ENCODE peak calls at places on chromosomes 12 and 14, in eight cellular contexts. One of them, this sample, is unnamed.

GRCh38 chr12:29569392-29569791 is 71.9 kb upstream of the OVCH1 start:
- DNase-seq in stimulated activated CD4-positive, alpha-beta T cell treated with anti-CD3 and anti-CD28 coated beads, Interleukin-1b, Interleukin-23, amount 100 ng/mL, for 1 hour: no peak
- DNase-seq in naive B cell: no peak
- DNase-seq in tibial artery: no peak
- DNase-seq in activated T-cell treated with anti-CD3 and anti-CD28 coated beads for 1 hour: no peak
- DNase-seq in Kasumi-1: no peak
- DNase-seq in CD4-positive, CD25-positive, alpha-beta regulatory T cell: no peak
- DNase-seq in T-helper 17 cell: no peak
- DNase-seq in this sample: no peak

GRCh38 chr12:79424109-79424721 is 266.5 kb downstream of the PAWR start:
- DNase-seq in stimulated activated CD4-positive, alpha-beta T cell treated with anti-CD3 and anti-CD28 coated beads, Interleukin-1b, Interleukin-23, amount 100 ng/mL, for 1 hour: no peak
- DNase-seq in naive B cell: no peak
- DNase-seq in tibial artery: no peak
- DNase-seq in activated T-cell treated with anti-CD3 and anti-CD28 coated beads for 1 hour: no peak
- DNase-seq in Kasumi-1: no peak
- DNase-seq in CD4-positive, CD25-positive, alpha-beta regulatory T cell: no peak
- DNase-seq in T-helper 17 cell: no peak
- DNase-seq in this sample: peak; percentile 91

GRCh38 chr12:52277486-52278245 is 3.2 kb downstream of the KRT86 start:
- DNase-seq in stimulated activated CD4-positive, alpha-beta T cell treated with anti-CD3 and anti-CD28 coated beads, Interleukin-1b, Interleukin-23, amount 100 ng/mL, for 1 hour: no peak
- DNase-seq in naive B cell: no peak
- DNase-seq in tibial artery: no peak
- DNase-seq in activated T-cell treated with anti-CD3 and anti-CD28 coated beads for 1 hour: no peak
- DNase-seq in Kasumi-1: no peak
- DNase-seq in CD4-positive, CD25-positive, alpha-beta regulatory T cell: no peak
- DNase-seq in T-helper 17 cell: no peak
- DNase-seq in this sample: no peak

GRCh38 chr12:117294206-117294605 is 67.2 kb downstream of the NOS1 start:
- DNase-seq in stimulated activated CD4-positive, alpha-beta T cell treated with anti-CD3 and anti-CD28 coated beads, Interleukin-1b, Interleukin-23, amount 100 ng/mL, for 1 hour: no peak
- DNase-seq in naive B cell: no peak
- DNase-seq in tibial artery: no peak
- DNase-seq in activated T-cell treated with anti-CD3 and anti-CD28 coated beads for 1 hour: no peak
- DNase-seq in Kasumi-1: no peak
- DNase-seq in CD4-positive, CD25-positive, alpha-beta regulatory T cell: no peak
- DNase-seq in T-helper 17 cell: no peak
- DNase-seq in this sample: no peak

GRCh38 chr14:23052182-23052623 is 5.1 kb downstream of the CDH24 start:
- DNase-seq in stimulated activated CD4-positive, alpha-beta T cell treated with anti-CD3 and anti-CD28 coated beads, Interleukin-1b, Interleukin-23, amount 100 ng/mL, for 1 hour: no peak
- DNase-seq in naive B cell: no peak
- DNase-seq in tibial artery: no peak
- DNase-seq in activated T-cell treated with anti-CD3 and anti-CD28 coated beads for 1 hour: no peak
- DNase-seq in Kasumi-1: no peak
- DNase-seq in CD4-positive, CD25-positive, alpha-beta regulatory T cell: no peak
- DNase-seq in T-helper 17 cell: no peak
- DNase-seq in this sample: peak; percentile 65

GRCh38 chr12:88411689-88412088 is 168.6 kb downstream of the KITLG start:
- DNase-seq in stimulated activated CD4-positive, alpha-beta T cell treated with anti-CD3 and anti-CD28 coated beads, Interleukin-1b, Interleukin-23, amount 100 ng/mL, for 1 hour: no peak
- DNase-seq in naive B cell: no peak
- DNase-seq in tibial artery: no peak
- DNase-seq in activated T-cell treated with anti-CD3 and anti-CD28 coated beads for 1 hour: no peak
- DNase-seq in Kasumi-1: no peak
- DNase-seq in CD4-positive, CD25-positive, alpha-beta regulatory T cell: no peak
- DNase-seq in T-helper 17 cell: no peak
- DNase-seq in this sample: no peak

GRCh38 chr14:50087350-50088116 is 28.8 kb downstream of the VCPKMT start:
- DNase-seq in stimulated activated CD4-positive, alpha-beta T cell treated with anti-CD3 and anti-CD28 coated beads, Interleukin-1b, Interleukin-23, amount 100 ng/mL, for 1 hour: no peak
- DNase-seq in naive B cell: peak; percentile 67
- DNase-seq in tibial artery: no peak
- DNase-seq in activated T-cell treated with anti-CD3 and anti-CD28 coated beads for 1 hour: no peak
- DNase-seq in Kasumi-1: no peak
- DNase-seq in CD4-positive, CD25-positive, alpha-beta regulatory T cell: peak; percentile 68
- DNase-seq in T-helper 17 cell: no peak
- DNase-seq in this sample: no peak

GRCh38 chr12:96015672-96016071 is 19.5 kb upstream of the HAL start:
- DNase-seq in stimulated activated CD4-positive, alpha-beta T cell treated with anti-CD3 and anti-CD28 coated beads, Interleukin-1b, Interleukin-23, amount 100 ng/mL, for 1 hour: no peak
- DNase-seq in naive B cell: no peak
- DNase-seq in tibial artery: no peak
- DNase-seq in activated T-cell treated with anti-CD3 and anti-CD28 coated beads for 1 hour: no peak
- DNase-seq in Kasumi-1: peak; percentile 18
- DNase-seq in CD4-positive, CD25-positive, alpha-beta regulatory T cell: no peak
- DNase-seq in T-helper 17 cell: no peak
- DNase-seq in this sample: no peak

GRCh38 chr14:71397371-71397770 is 490.1 kb downstream of the PCNX1 start:
- DNase-seq in stimulated activated CD4-positive, alpha-beta T cell treated with anti-CD3 and anti-CD28 coated beads, Interleukin-1b, Interleukin-23, amount 100 ng/mL, for 1 hour: no peak
- DNase-seq in naive B cell: no peak
- DNase-seq in tibial artery: no peak
- DNase-seq in activated T-cell treated with anti-CD3 and anti-CD28 coated beads for 1 hour: no peak
- DNase-seq in Kasumi-1: no peak
- DNase-seq in CD4-positive, CD25-positive, alpha-beta regulatory T cell: no peak
- DNase-seq in T-helper 17 cell: no peak
- DNase-seq in this sample: no peak

GRCh38 chr12:125128806-125129571 is 63.8 kb downstream of the AACS start:
- DNase-seq in stimulated activated CD4-positive, alpha-beta T cell treated with anti-CD3 and anti-CD28 coated beads, Interleukin-1b, Interleukin-23, amount 100 ng/mL, for 1 hour: no peak
- DNase-seq in naive B cell: no peak
- DNase-seq in tibial artery: no peak
- DNase-seq in activated T-cell treated with anti-CD3 and anti-CD28 coated beads for 1 hour: no peak
- DNase-seq in Kasumi-1: no peak
- DNase-seq in CD4-positive, CD25-positive, alpha-beta regulatory T cell: no peak
- DNase-seq in T-helper 17 cell: no peak
- DNase-seq in this sample: no peak

GRCh38 chr12:52493172-52493571 is at the start of gene KRT6A:
- DNase-seq in stimulated activated CD4-positive, alpha-beta T cell treated with anti-CD3 and anti-CD28 coated beads, Interleukin-1b, Interleukin-23, amount 100 ng/mL, for 1 hour: no peak
- DNase-seq in naive B cell: no peak
- DNase-seq in tibial artery: no peak
- DNase-seq in activated T-cell treated with anti-CD3 and anti-CD28 coated beads for 1 hour: no peak
- DNase-seq in Kasumi-1: no peak
- DNase-seq in CD4-positive, CD25-positive, alpha-beta regulatory T cell: no peak
- DNase-seq in T-helper 17 cell: no peak
- DNase-seq in this sample: no peak

GRCh38 chr12:30928356-30929264 is 2.1 kb downstream of the TSPAN11 start:
- DNase-seq in stimulated activated CD4-positive, alpha-beta T cell treated with anti-CD3 and anti-CD28 coated beads, Interleukin-1b, Interleukin-23, amount 100 ng/mL, for 1 hour: no peak
- DNase-seq in naive B cell: no peak
- DNase-seq in tibial artery: peak; percentile 19
- DNase-seq in activated T-cell treated with anti-CD3 and anti-CD28 coated beads for 1 hour: no peak
- DNase-seq in Kasumi-1: no peak
- DNase-seq in CD4-positive, CD25-positive, alpha-beta regulatory T cell: no peak
- DNase-seq in T-helper 17 cell: no peak
- DNase-seq in this sample: no peak

GRCh38 chr12:70245458-70245857 is 2.2 kb downstream of the CNOT2 start:
- DNase-seq in stimulated activated CD4-positive, alpha-beta T cell treated with anti-CD3 and anti-CD28 coated beads, Interleukin-1b, Interleukin-23, amount 100 ng/mL, for 1 hour: no peak
- DNase-seq in naive B cell: no peak
- DNase-seq in tibial artery: no peak
- DNase-seq in activated T-cell treated with anti-CD3 and anti-CD28 coated beads for 1 hour: no peak
- DNase-seq in Kasumi-1: no peak
- DNase-seq in CD4-positive, CD25-positive, alpha-beta regulatory T cell: no peak
- DNase-seq in T-helper 17 cell: no peak
- DNase-seq in this sample: no peak

GRCh38 chr14:77031680-77032482 is 3.4 kb upstream of the IRF2BPL start:
- DNase-seq in stimulated activated CD4-positive, alpha-beta T cell treated with anti-CD3 and anti-CD28 coated beads, Interleukin-1b, Interleukin-23, amount 100 ng/mL, for 1 hour: no peak
- DNase-seq in naive B cell: no peak
- DNase-seq in tibial artery: peak; percentile 76
- DNase-seq in activated T-cell treated with anti-CD3 and anti-CD28 coated beads for 1 hour: no peak
- DNase-seq in Kasumi-1: no peak
- DNase-seq in CD4-positive, CD25-positive, alpha-beta regulatory T cell: no peak
- DNase-seq in T-helper 17 cell: no peak
- DNase-seq in this sample: no peak

GRCh38 chr12:39364196-39364595 is 78.7 kb downstream of the KIF21A start:
- DNase-seq in stimulated activated CD4-positive, alpha-beta T cell treated with anti-CD3 and anti-CD28 coated beads, Interleukin-1b, Interleukin-23, amount 100 ng/mL, for 1 hour: no peak
- DNase-seq in naive B cell: no peak
- DNase-seq in tibial artery: no peak
- DNase-seq in activated T-cell treated with anti-CD3 and anti-CD28 coated beads for 1 hour: no peak
- DNase-seq in Kasumi-1: no peak
- DNase-seq in CD4-positive, CD25-positive, alpha-beta regulatory T cell: no peak
- DNase-seq in T-helper 17 cell: no peak
- DNase-seq in this sample: no peak

GRCh38 chr12:122866379-122866778 is 29.5 kb downstream of the VPS37B start:
- DNase-seq in stimulated activated CD4-positive, alpha-beta T cell treated with anti-CD3 and anti-CD28 coated beads, Interleukin-1b, Interleukin-23, amount 100 ng/mL, for 1 hour: no peak
- DNase-seq in naive B cell: no peak
- DNase-seq in tibial artery: no peak
- DNase-seq in activated T-cell treated with anti-CD3 and anti-CD28 coated beads for 1 hour: no peak
- DNase-seq in Kasumi-1: no peak
- DNase-seq in CD4-positive, CD25-positive, alpha-beta regulatory T cell: no peak
- DNase-seq in T-helper 17 cell: no peak
- DNase-seq in this sample: peak; percentile 74

GRCh38 chr12:123489580-123489979 is 31.6 kb downstream of the SNRNP35 start:
- DNase-seq in stimulated activated CD4-positive, alpha-beta T cell treated with anti-CD3 and anti-CD28 coated beads, Interleukin-1b, Interleukin-23, amount 100 ng/mL, for 1 hour: no peak
- DNase-seq in naive B cell: no peak
- DNase-seq in tibial artery: no peak
- DNase-seq in activated T-cell treated with anti-CD3 and anti-CD28 coated beads for 1 hour: no peak
- DNase-seq in Kasumi-1: no peak
- DNase-seq in CD4-positive, CD25-positive, alpha-beta regulatory T cell: no peak
- DNase-seq in T-helper 17 cell: no peak
- DNase-seq in this sample: no peak

GRCh38 chr12:43444940-43445564 is 107.0 kb downstream of the ADAMTS20 start:
- DNase-seq in stimulated activated CD4-positive, alpha-beta T cell treated with anti-CD3 and anti-CD28 coated beads, Interleukin-1b, Interleukin-23, amount 100 ng/mL, for 1 hour: no peak
- DNase-seq in naive B cell: peak; percentile 18
- DNase-seq in tibial artery: peak; percentile 28
- DNase-seq in activated T-cell treated with anti-CD3 and anti-CD28 coated beads for 1 hour: peak; percentile 27
- DNase-seq in Kasumi-1: peak; percentile 61
- DNase-seq in CD4-positive, CD25-positive, alpha-beta regulatory T cell: peak; percentile 65
- DNase-seq in T-helper 17 cell: no peak
- DNase-seq in this sample: peak; percentile 39

GRCh38 chr12:44875954-44876553 is at the start of gene NELL2:
- DNase-seq in stimulated activated CD4-positive, alpha-beta T cell treated with anti-CD3 and anti-CD28 coated beads, Interleukin-1b, Interleukin-23, amount 100 ng/mL, for 1 hour: peak; percentile 22
- DNase-seq in naive B cell: no peak
- DNase-seq in tibial artery: no peak
- DNase-seq in activated T-cell treated with anti-CD3 and anti-CD28 coated beads for 1 hour: peak; percentile 55
- DNase-seq in Kasumi-1: no peak
- DNase-seq in CD4-positive, CD25-positive, alpha-beta regulatory T cell: peak; percentile 32
- DNase-seq in T-helper 17 cell: peak; percentile 49
- DNase-seq in this sample: no peak

GRCh38 chr14:95918466-95918865 is 41.8 kb downstream of the TUNAR start:
- DNase-seq in stimulated activated CD4-positive, alpha-beta T cell treated with anti-CD3 and anti-CD28 coated beads, Interleukin-1b, Interleukin-23, amount 100 ng/mL, for 1 hour: no peak
- DNase-seq in naive B cell: no peak
- DNase-seq in tibial artery: no peak
- DNase-seq in activated T-cell treated with anti-CD3 and anti-CD28 coated beads for 1 hour: no peak
- DNase-seq in Kasumi-1: no peak
- DNase-seq in CD4-positive, CD25-positive, alpha-beta regulatory T cell: no peak
- DNase-seq in T-helper 17 cell: no peak
- DNase-seq in this sample: no peak

GRCh38 chr14:33669111-33669510 is 281.8 kb downstream of the EGLN3 start:
- DNase-seq in stimulated activated CD4-positive, alpha-beta T cell treated with anti-CD3 and anti-CD28 coated beads, Interleukin-1b, Interleukin-23, amount 100 ng/mL, for 1 hour: no peak
- DNase-seq in naive B cell: no peak
- DNase-seq in tibial artery: no peak
- DNase-seq in activated T-cell treated with anti-CD3 and anti-CD28 coated beads for 1 hour: no peak
- DNase-seq in Kasumi-1: no peak
- DNase-seq in CD4-positive, CD25-positive, alpha-beta regulatory T cell: no peak
- DNase-seq in T-helper 17 cell: no peak
- DNase-seq in this sample: no peak

GRCh38 chr12:63064080-63064479 is 86.9 kb downstream of the AVPR1A start:
- DNase-seq in stimulated activated CD4-positive, alpha-beta T cell treated with anti-CD3 and anti-CD28 coated beads, Interleukin-1b, Interleukin-23, amount 100 ng/mL, for 1 hour: no peak
- DNase-seq in naive B cell: no peak
- DNase-seq in tibial artery: no peak
- DNase-seq in activated T-cell treated with anti-CD3 and anti-CD28 coated beads for 1 hour: no peak
- DNase-seq in Kasumi-1: peak; percentile 57
- DNase-seq in CD4-positive, CD25-positive, alpha-beta regulatory T cell: no peak
- DNase-seq in T-helper 17 cell: no peak
- DNase-seq in this sample: no peak

GRCh38 chr12:54378791-54379400 is 5.6 kb downstream of the ZNF385A start:
- DNase-seq in stimulated activated CD4-positive, alpha-beta T cell treated with anti-CD3 and anti-CD28 coated beads, Interleukin-1b, Interleukin-23, amount 100 ng/mL, for 1 hour: no peak
- DNase-seq in naive B cell: no peak
- DNase-seq in tibial artery: no peak
- DNase-seq in activated T-cell treated with anti-CD3 and anti-CD28 coated beads for 1 hour: no peak
- DNase-seq in Kasumi-1: no peak
- DNase-seq in CD4-positive, CD25-positive, alpha-beta regulatory T cell: no peak
- DNase-seq in T-helper 17 cell: no peak
- DNase-seq in this sample: peak; percentile 29

GRCh38 chr14:61269321-61270083 is 11.6 kb downstream of the TMEM30B start:
- DNase-seq in stimulated activated CD4-positive, alpha-beta T cell treated with anti-CD3 and anti-CD28 coated beads, Interleukin-1b, Interleukin-23, amount 100 ng/mL, for 1 hour: peak; percentile 45
- DNase-seq in naive B cell: peak; percentile 47
- DNase-seq in tibial artery: peak; percentile 81
- DNase-seq in activated T-cell treated with anti-CD3 and anti-CD28 coated beads for 1 hour: peak; percentile 67
- DNase-seq in Kasumi-1: peak; percentile 82
- DNase-seq in CD4-positive, CD25-positive, alpha-beta regulatory T cell: peak; percentile 85
- DNase-seq in T-helper 17 cell: peak; percentile 36
- DNase-seq in this sample: peak; percentile 75

GRCh38 chr14:44339256-44339655 is 167.8 kb downstream of the FSCB start:
- DNase-seq in stimulated activated CD4-positive, alpha-beta T cell treated with anti-CD3 and anti-CD28 coated beads, Interleukin-1b, Interleukin-23, amount 100 ng/mL, for 1 hour: no peak
- DNase-seq in naive B cell: no peak
- DNase-seq in tibial artery: no peak
- DNase-seq in activated T-cell treated with anti-CD3 and anti-CD28 coated beads for 1 hour: no peak
- DNase-seq in Kasumi-1: no peak
- DNase-seq in CD4-positive, CD25-positive, alpha-beta regulatory T cell: no peak
- DNase-seq in T-helper 17 cell: no peak
- DNase-seq in this sample: no peak

GRCh38 chr12:116533343-116534248 is 25.6 kb upstream of the MAP1LC3B2 start:
- DNase-seq in stimulated activated CD4-positive, alpha-beta T cell treated with anti-CD3 and anti-CD28 coated beads, Interleukin-1b, Interleukin-23, amount 100 ng/mL, for 1 hour: peak; percentile 41
- DNase-seq in naive B cell: peak; percentile 67
- DNase-seq in tibial artery: peak; percentile 63
- DNase-seq in activated T-cell treated with anti-CD3 and anti-CD28 coated beads for 1 hour: peak; percentile 75
- DNase-seq in Kasumi-1: peak; percentile 73
- DNase-seq in CD4-positive, CD25-positive, alpha-beta regulatory T cell: peak; percentile 63
- DNase-seq in T-helper 17 cell: peak; percentile 66
- DNase-seq in this sample: no peak

GRCh38 chr12:131218291-131219172 is 264.8 kb downstream of the ADGRD1 start:
- DNase-seq in stimulated activated CD4-positive, alpha-beta T cell treated with anti-CD3 and anti-CD28 coated beads, Interleukin-1b, Interleukin-23, amount 100 ng/mL, for 1 hour: no peak
- DNase-seq in naive B cell: peak; percentile 11
- DNase-seq in tibial artery: no peak
- DNase-seq in activated T-cell treated with anti-CD3 and anti-CD28 coated beads for 1 hour: no peak
- DNase-seq in Kasumi-1: peak; percentile 53
- DNase-seq in CD4-positive, CD25-positive, alpha-beta regulatory T cell: no peak
- DNase-seq in T-helper 17 cell: no peak
- DNase-seq in this sample: no peak

GRCh38 chr12:115920395-115921183 is 356.9 kb downstream of the MED13L start:
- DNase-seq in stimulated activated CD4-positive, alpha-beta T cell treated with anti-CD3 and anti-CD28 coated beads, Interleukin-1b, Interleukin-23, amount 100 ng/mL, for 1 hour: no peak
- DNase-seq in naive B cell: no peak
- DNase-seq in tibial artery: no peak
- DNase-seq in activated T-cell treated with anti-CD3 and anti-CD28 coated beads for 1 hour: no peak
- DNase-seq in Kasumi-1: no peak
- DNase-seq in CD4-positive, CD25-positive, alpha-beta regulatory T cell: no peak
- DNase-seq in T-helper 17 cell: no peak
- DNase-seq in this sample: no peak

GRCh38 chr12:3097186-3097804 is 20.1 kb downstream of the TSPAN9 start:
- DNase-seq in stimulated activated CD4-positive, alpha-beta T cell treated with anti-CD3 and anti-CD28 coated beads, Interleukin-1b, Interleukin-23, amount 100 ng/mL, for 1 hour: no peak
- DNase-seq in naive B cell: no peak
- DNase-seq in tibial artery: peak; percentile 92
- DNase-seq in activated T-cell treated with anti-CD3 and anti-CD28 coated beads for 1 hour: no peak
- DNase-seq in Kasumi-1: peak; percentile 43
- DNase-seq in CD4-positive, CD25-positive, alpha-beta regulatory T cell: no peak
- DNase-seq in T-helper 17 cell: no peak
- DNase-seq in this sample: peak; percentile 69

GRCh38 chr12:99959549-99960170 is 25.1 kb downstream of the ANKS1B start:
- DNase-seq in stimulated activated CD4-positive, alpha-beta T cell treated with anti-CD3 and anti-CD28 coated beads, Interleukin-1b, Interleukin-23, amount 100 ng/mL, for 1 hour: no peak
- DNase-seq in naive B cell: no peak
- DNase-seq in tibial artery: no peak
- DNase-seq in activated T-cell treated with anti-CD3 and anti-CD28 coated beads for 1 hour: no peak
- DNase-seq in Kasumi-1: no peak
- DNase-seq in CD4-positive, CD25-positive, alpha-beta regulatory T cell: no peak
- DNase-seq in T-helper 17 cell: no peak
- DNase-seq in this sample: peak; percentile 15

GRCh38 chr12:15774819-15775218 is 14.4 kb downstream of the EPS8 start:
- DNase-seq in stimulated activated CD4-positive, alpha-beta T cell treated with anti-CD3 and anti-CD28 coated beads, Interleukin-1b, Interleukin-23, amount 100 ng/mL, for 1 hour: no peak
- DNase-seq in naive B cell: no peak
- DNase-seq in tibial artery: no peak
- DNase-seq in activated T-cell treated with anti-CD3 and anti-CD28 coated beads for 1 hour: no peak
- DNase-seq in Kasumi-1: no peak
- DNase-seq in CD4-positive, CD25-positive, alpha-beta regulatory T cell: no peak
- DNase-seq in T-helper 17 cell: no peak
- DNase-seq in this sample: no peak

GRCh38 chr14:69039287-69039628 is 60.2 kb upstream of the ACTN1 start:
- DNase-seq in stimulated activated CD4-positive, alpha-beta T cell treated with anti-CD3 and anti-CD28 coated beads, Interleukin-1b, Interleukin-23, amount 100 ng/mL, for 1 hour: no peak
- DNase-seq in naive B cell: no peak
- DNase-seq in tibial artery: no peak
- DNase-seq in activated T-cell treated with anti-CD3 and anti-CD28 coated beads for 1 hour: no peak
- DNase-seq in Kasumi-1: no peak
- DNase-seq in CD4-positive, CD25-positive, alpha-beta regulatory T cell: no peak
- DNase-seq in T-helper 17 cell: no peak
- DNase-seq in this sample: peak; percentile 71

GRCh38 chr12:108839890-108840230 is 17.5 kb downstream of the SSH1 start:
- DNase-seq in stimulated activated CD4-positive, alpha-beta T cell treated with anti-CD3 and anti-CD28 coated beads, Interleukin-1b, Interleukin-23, amount 100 ng/mL, for 1 hour: no peak
- DNase-seq in naive B cell: no peak
- DNase-seq in tibial artery: no peak
- DNase-seq in activated T-cell treated with anti-CD3 and anti-CD28 coated beads for 1 hour: no peak
- DNase-seq in Kasumi-1: no peak
- DNase-seq in CD4-positive, CD25-positive, alpha-beta regulatory T cell: no peak
- DNase-seq in T-helper 17 cell: no peak
- DNase-seq in this sample: no peak

GRCh38 chr14:38546932-38547551 is 291.1 kb upstream of the CLEC14A start:
- DNase-seq in stimulated activated CD4-positive, alpha-beta T cell treated with anti-CD3 and anti-CD28 coated beads, Interleukin-1b, Interleukin-23, amount 100 ng/mL, for 1 hour: no peak
- DNase-seq in naive B cell: no peak
- DNase-seq in tibial artery: no peak
- DNase-seq in activated T-cell treated with anti-CD3 and anti-CD28 coated beads for 1 hour: no peak
- DNase-seq in Kasumi-1: no peak
- DNase-seq in CD4-positive, CD25-positive, alpha-beta regulatory T cell: no peak
- DNase-seq in T-helper 17 cell: no peak
- DNase-seq in this sample: no peak